ENCODE peak calls at places on chromosome 2, in ten cellular contexts. D, E, N, Z, Y, O, V, F, T and L are unnamed samples.

GRCh38 chr2:239006886-239007285 is 159.0 kb downstream of the TWIST2 start:
- DNase-seq in Y (no peak), N (no peak), O (peak; percentile 21), D (no peak), F (peak; percentile 14), Z (no peak), V (no peak), E (no peak), T (no peak), L (no peak)

GRCh38 chr2:54524236-54524991 is 68.3 kb downstream of the SPTBN1 start:
- DNase-seq in F (peak; percentile 59), D (peak; percentile 29), N (no peak), Y (no peak), T (peak; percentile 73), O (peak; percentile 11), E (no peak), V (peak; percentile 41), Z (no peak), L (no peak)

GRCh38 chr2:138779451-138780440 is at the start of gene NXPH2:
- DNase-seq in E (no peak), Z (no peak), N (no peak), V (no peak), O (no peak), T (no peak), F (no peak), D (no peak), Y (no peak), L (no peak)

GRCh38 chr2:143762176-143762928 is 633.1 kb downstream of the ARHGAP15 start:
- DNase-seq in F (no peak), O (no peak), D (no peak), V (no peak), E (no peak), Z (no peak), Y (no peak), T (no peak), N (peak; percentile 79), L (no peak)

GRCh38 chr2:203030991-203031390 is 16.3 kb downstream of the NBEAL1 start:
- DNase-seq in Y (no peak), Z (no peak), T (no peak), E (no peak), O (no peak), F (no peak), V (no peak), D (no peak), N (no peak), L (no peak)

GRCh38 chr2:174762464-174762863 is 1.8 kb downstream of the CHRNA1 start:
- DNase-seq in T (no peak), O (no peak), F (no peak), N (no peak), E (no peak), V (no peak), Z (no peak), Y (no peak), D (no peak), L (no peak)

GRCh38 chr2:238853724-238854123 is 5.8 kb downstream of the TWIST2 start:
- DNase-seq in O (no peak), T (no peak), F (no peak), E (no peak), Z (no peak), Y (no peak), N (no peak), D (no peak), V (no peak), L (no peak)

GRCh38 chr2:142130111-142131015 is 453 bp downstream of the LRP1B start:
- DNase-seq in Y (no peak), T (no peak), E (no peak), O (peak; percentile 56), N (peak; percentile 47), F (no peak), Z (no peak), V (no peak), D (no peak), L (no peak)

GRCh38 chr2:142615876-142616275 is 261.6 kb upstream of the KYNU start:
- DNase-seq in Y (no peak), D (no peak), N (no peak), V (no peak), F (no peak), O (no peak), T (no peak), Z (no peak), E (no peak), L (no peak)

GRCh38 chr2:108945969-108946368 is 43.1 kb downstream of the EDAR start:
- DNase-seq in E (no peak), N (no peak), Y (no peak), D (no peak), O (no peak), V (no peak), F (no peak), Z (no peak), T (no peak), L (no peak)

GRCh38 chr2:148674063-148675020 is 29.8 kb downstream of the EPC2 start:
- DNase-seq in D (no peak), N (peak; percentile 56), T (no peak), Z (no peak), Y (no peak), F (no peak), E (no peak), O (no peak), V (peak; percentile 60), L (peak; percentile 32)

GRCh38 chr2:70456594-70457495 is 96.8 kb downstream of the TGFA start:
- DNase-seq in Y (no peak), Z (no peak), N (no peak), O (no peak), D (no peak), T (no peak), F (no peak), V (no peak), E (no peak), L (no peak)

GRCh38 chr2:234686088-234686890 is 189.4 kb upstream of the ARL4C start:
- DNase-seq in Y (no peak), O (peak; percentile 12), N (peak; percentile 94), E (no peak), Z (no peak), D (no peak), V (no peak), F (no peak), T (peak; percentile 63), L (no peak)

GRCh38 chr2:193929131-193929530 is 1727.9 kb upstream of the SLC39A10 start:
- DNase-seq in E (no peak), F (no peak), Z (no peak), O (no peak), T (no peak), N (no peak), Y (no peak), V (peak; percentile 90), D (no peak), L (no peak)

GRCh38 chr2:74548919-74549684 is 4.6 kb downstream of the LOXL3 start:
- DNase-seq in T (no peak), Z (no peak), D (no peak), O (no peak), Y (no peak), E (no peak), V (no peak), F (peak; percentile 75), N (no peak), L (no peak)

GRCh38 chr2:31429759-31430438 is 15.4 kb upstream of the XDH start:
- DNase-seq in O (no peak), F (no peak), D (no peak), Z (peak; percentile 32), V (no peak), N (no peak), Y (peak; percentile 33), E (no peak), T (peak; percentile 65), L (peak; percentile 49)

GRCh38 chr2:106037262-106037661 is 156.8 kb downstream of the UXS1 start:
- DNase-seq in Y (no peak), O (no peak), N (no peak), E (no peak), T (no peak), Z (no peak), D (no peak), F (no peak), V (no peak), L (no peak)

GRCh38 chr2:128549646-128550260 is 231.1 kb upstream of the HS6ST1 start:
- DNase-seq in V (no peak), F (no peak), E (no peak), Y (no peak), N (no peak), T (no peak), D (no peak), Z (no peak), O (no peak), L (no peak)

GRCh38 chr2:95062716-95063400 is 37.4 kb downstream of the MAL start:
- DNase-seq in N (no peak), O (no peak), D (no peak), F (no peak), T (no peak), Y (no peak), V (no peak), Z (no peak), E (no peak), L (peak; percentile 5)

GRCh38 chr2:100242416-100242815 is 79.9 kb downstream of the LONRF2 start:
- DNase-seq in T (no peak), Z (no peak), N (no peak), O (no peak), V (no peak), E (no peak), F (no peak), Y (no peak), D (no peak), L (no peak)

GRCh38 chr2:113173563-113174368 is at the start of gene PSD4:
- DNase-seq in V (peak; percentile 97), D (no peak), T (no peak), Z (peak; percentile 82), F (no peak), N (no peak), E (no peak), Y (peak; percentile 87), O (no peak), L (peak; percentile 95)

GRCh38 chr2:22487541-22487940 is 897.4 kb upstream of the KLHL29 start:
- DNase-seq in N (no peak), V (no peak), T (no peak), Y (no peak), E (no peak), Z (no peak), D (no peak), O (no peak), F (no peak), L (no peak)

GRCh38 chr2:26072925-26073768 is 39.3 kb downstream of the RAB10 start:
- DNase-seq in O (no peak), N (no peak), Y (no peak), V (no peak), F (no peak), Z (no peak), T (no peak), E (no peak), D (peak; percentile 7), L (no peak)

GRCh38 chr2:16197504-16198147 is 257.3 kb downstream of the MYCN start:
- DNase-seq in V (no peak), Y (no peak), T (no peak), O (no peak), Z (no peak), F (no peak), E (no peak), D (no peak), N (no peak), L (no peak)

GRCh38 chr2:61011649-61012048 is 5.9 kb upstream of the PEX13 start:
- DNase-seq in N (no peak), E (no peak), F (no peak), D (no peak), T (no peak), Z (no peak), Y (no peak), V (no peak), O (no peak), L (no peak)

GRCh38 chr2:60213865-60214657 is 339.4 kb downstream of the BCL11A start:
- DNase-seq in Y (no peak), D (no peak), V (no peak), T (no peak), N (no peak), Z (no peak), F (no peak), O (peak; percentile 10), E (no peak), L (no peak)

GRCh38 chr2:113010088-113010487 is 4.8 kb downstream of the IL36A start:
- DNase-seq in O (no peak), D (no peak), Y (no peak), V (no peak), F (no peak), E (no peak), T (no peak), N (no peak), Z (no peak), L (no peak)

GRCh38 chr2:6224267-6224666 is 532.1 kb downstream of the SOX11 start:
- DNase-seq in D (no peak), F (no peak), E (no peak), V (no peak), N (no peak), O (no peak), Z (no peak), Y (no peak), T (no peak), L (no peak)